ENCODE peak calls at places on chromosomes 7 and 10, in six cellular contexts. One of them, this sample, is unnamed.

GRCh38 chr7:33050425-33051318 is 11.9 kb downstream of the NT5C3A start:
- DNase-seq in mesendoderm: peak
- DNase-seq in IMR-90: peak
- DNase-seq in H9: no peak
- DNase-seq in trophoblast cell: peak
- DNase-seq in mesenchymal stem cell: peak
- DNase-seq in this sample: no peak

GRCh38 chr10:84214612-84215235 is 10.6 kb downstream of the LRIT2 start:
- DNase-seq in mesendoderm: peak
- DNase-seq in IMR-90: no peak
- DNase-seq in H9: peak
- DNase-seq in trophoblast cell: peak
- DNase-seq in mesenchymal stem cell: no peak
- DNase-seq in this sample: no peak

GRCh38 chr10:33122014-33122788 is 164.2 kb upstream of the ITGB1 start:
- DNase-seq in mesendoderm: no peak
- DNase-seq in IMR-90: peak
- DNase-seq in H9: no peak
- DNase-seq in trophoblast cell: no peak
- DNase-seq in mesenchymal stem cell: no peak
- DNase-seq in this sample: no peak

GRCh38 chr7:143494622-143495021 is 16.9 kb downstream of the TAS2R41 start:
- DNase-seq in mesendoderm: peak
- DNase-seq in IMR-90: peak
- DNase-seq in H9: no peak
- DNase-seq in trophoblast cell: peak
- DNase-seq in mesenchymal stem cell: no peak
- DNase-seq in this sample: no peak

GRCh38 chr7:91519241-91520200 is 255.3 kb downstream of the FZD1 start:
- DNase-seq in mesendoderm: no peak
- DNase-seq in IMR-90: no peak
- DNase-seq in H9: no peak
- DNase-seq in trophoblast cell: no peak
- DNase-seq in mesenchymal stem cell: no peak
- DNase-seq in this sample: peak

GRCh38 chr7:122887198-122887597 is 938 bp upstream of the CADPS2 start:
- DNase-seq in mesendoderm: peak
- DNase-seq in IMR-90: peak
- DNase-seq in H9: peak
- DNase-seq in trophoblast cell: peak
- DNase-seq in mesenchymal stem cell: peak
- DNase-seq in this sample: peak

GRCh38 chr10:7872041-7872442 is 53.7 kb downstream of the TAF3 start:
- DNase-seq in mesendoderm: peak
- DNase-seq in IMR-90: peak
- DNase-seq in H9: no peak
- DNase-seq in trophoblast cell: peak
- DNase-seq in mesenchymal stem cell: peak
- DNase-seq in this sample: peak

GRCh38 chr7:24948739-24949138 is 31.2 kb downstream of the OSBPL3 start:
- DNase-seq in mesendoderm: no peak
- DNase-seq in IMR-90: no peak
- DNase-seq in H9: no peak
- DNase-seq in trophoblast cell: no peak
- DNase-seq in mesenchymal stem cell: peak
- DNase-seq in this sample: no peak

GRCh38 chr10:14366760-14367159 is 36.0 kb upstream of the FRMD4A start:
- DNase-seq in mesendoderm: no peak
- DNase-seq in IMR-90: no peak
- DNase-seq in H9: no peak
- DNase-seq in trophoblast cell: no peak
- DNase-seq in mesenchymal stem cell: no peak
- DNase-seq in this sample: no peak

GRCh38 chr10:67926956-67927355 is 42.5 kb downstream of the SIRT1 start:
- DNase-seq in mesendoderm: no peak
- DNase-seq in IMR-90: peak
- DNase-seq in H9: no peak
- DNase-seq in trophoblast cell: no peak
- DNase-seq in mesenchymal stem cell: no peak
- DNase-seq in this sample: no peak

GRCh38 chr10:103470755-103471653 is 8.0 kb downstream of the CALHM3 start:
- DNase-seq in mesendoderm: peak
- DNase-seq in IMR-90: no peak
- DNase-seq in H9: peak
- DNase-seq in trophoblast cell: no peak
- DNase-seq in mesenchymal stem cell: no peak
- DNase-seq in this sample: no peak

GRCh38 chr10:12960431-12960898 is 41.0 kb downstream of the CCDC3 start:
- DNase-seq in mesendoderm: no peak
- DNase-seq in IMR-90: peak
- DNase-seq in H9: no peak
- DNase-seq in trophoblast cell: no peak
- DNase-seq in mesenchymal stem cell: peak
- DNase-seq in this sample: no peak

GRCh38 chr7:5634107-5634950 is 147.1 kb downstream of the RNF216 start:
- DNase-seq in mesendoderm: peak
- DNase-seq in IMR-90: peak
- DNase-seq in H9: peak
- DNase-seq in trophoblast cell: no peak
- DNase-seq in mesenchymal stem cell: peak
- DNase-seq in this sample: no peak

GRCh38 chr10:4249841-4250496 is 465.0 kb upstream of the KLF6 start:
- DNase-seq in mesendoderm: no peak
- DNase-seq in IMR-90: no peak
- DNase-seq in H9: no peak
- DNase-seq in trophoblast cell: no peak
- DNase-seq in mesenchymal stem cell: no peak
- DNase-seq in this sample: no peak

GRCh38 chr10:58412502-58412961 is 27.3 kb downstream of the TFAM start:
- DNase-seq in mesendoderm: peak
- DNase-seq in IMR-90: peak
- DNase-seq in H9: peak
- DNase-seq in trophoblast cell: peak
- DNase-seq in mesenchymal stem cell: peak
- DNase-seq in this sample: no peak

GRCh38 chr10:1454964-1455363 is 282.4 kb downstream of the ADARB2 start:
- DNase-seq in mesendoderm: no peak
- DNase-seq in IMR-90: no peak
- DNase-seq in H9: no peak
- DNase-seq in trophoblast cell: no peak
- DNase-seq in mesenchymal stem cell: no peak
- DNase-seq in this sample: no peak

GRCh38 chr7:73833251-73833919 is 2.6 kb downstream of the CLDN4 start:
- DNase-seq in mesendoderm: peak
- DNase-seq in IMR-90: no peak
- DNase-seq in H9: peak
- DNase-seq in trophoblast cell: peak
- DNase-seq in mesenchymal stem cell: peak
- DNase-seq in this sample: no peak

GRCh38 chr7:37408885-37409248 is 39.8 kb downstream of the ELMO1 start:
- DNase-seq in mesendoderm: no peak
- DNase-seq in IMR-90: no peak
- DNase-seq in H9: no peak
- DNase-seq in trophoblast cell: no peak
- DNase-seq in mesenchymal stem cell: no peak
- DNase-seq in this sample: no peak

GRCh38 chr10:49633327-49634045 is 19.6 kb downstream of the CHAT start:
- DNase-seq in mesendoderm: no peak
- DNase-seq in IMR-90: no peak
- DNase-seq in H9: no peak
- DNase-seq in trophoblast cell: no peak
- DNase-seq in mesenchymal stem cell: peak
- DNase-seq in this sample: no peak

GRCh38 chr10:11297136-11297535 is 279.5 kb downstream of the CELF2 start:
- DNase-seq in mesendoderm: no peak
- DNase-seq in IMR-90: no peak
- DNase-seq in H9: no peak
- DNase-seq in trophoblast cell: no peak
- DNase-seq in mesenchymal stem cell: no peak
- DNase-seq in this sample: no peak

GRCh38 chr7:68559518-68559917 is 1038.8 kb upstream of the AUTS2 start:
- DNase-seq in mesendoderm: no peak
- DNase-seq in IMR-90: no peak
- DNase-seq in H9: no peak
- DNase-seq in trophoblast cell: no peak
- DNase-seq in mesenchymal stem cell: no peak
- DNase-seq in this sample: no peak

GRCh38 chr10:31124852-31125251 is 93.2 kb upstream of the ZNF438 start:
- DNase-seq in mesendoderm: no peak
- DNase-seq in IMR-90: no peak
- DNase-seq in H9: no peak
- DNase-seq in trophoblast cell: peak
- DNase-seq in mesenchymal stem cell: no peak
- DNase-seq in this sample: no peak

GRCh38 chr10:31808258-31809218 is 120.1 kb downstream of the ARHGAP12 start:
- DNase-seq in mesendoderm: peak
- DNase-seq in IMR-90: peak
- DNase-seq in H9: no peak
- DNase-seq in trophoblast cell: peak
- DNase-seq in mesenchymal stem cell: peak
- DNase-seq in this sample: peak

GRCh38 chr7:28016297-28016696 is 164.3 kb downstream of the JAZF1 start:
- DNase-seq in mesendoderm: no peak
- DNase-seq in IMR-90: no peak
- DNase-seq in H9: no peak
- DNase-seq in trophoblast cell: no peak
- DNase-seq in mesenchymal stem cell: no peak
- DNase-seq in this sample: no peak

GRCh38 chr7:80883188-80884025 is 35.4 kb downstream of the SEMA3C start:
- DNase-seq in mesendoderm: peak
- DNase-seq in IMR-90: peak
- DNase-seq in H9: no peak
- DNase-seq in trophoblast cell: peak
- DNase-seq in mesenchymal stem cell: peak
- DNase-seq in this sample: no peak

GRCh38 chr7:79298145-79298760 is 155.2 kb downstream of the MAGI2 start:
- DNase-seq in mesendoderm: peak
- DNase-seq in IMR-90: peak
- DNase-seq in H9: no peak
- DNase-seq in trophoblast cell: peak
- DNase-seq in mesenchymal stem cell: peak
- DNase-seq in this sample: peak

GRCh38 chr7:2815523-2816240 is 28.4 kb downstream of the GNA12 start:
- DNase-seq in mesendoderm: no peak
- DNase-seq in IMR-90: no peak
- DNase-seq in H9: no peak
- DNase-seq in trophoblast cell: no peak
- DNase-seq in mesenchymal stem cell: no peak
- DNase-seq in this sample: no peak
- H3K18ac ChIP-seq in mesendoderm: no peak
- H3K18ac ChIP-seq in IMR-90: no peak
- H3K18ac ChIP-seq in H9: peak
- H3K18ac ChIP-seq in trophoblast cell: peak
- H3K18ac ChIP-seq in mesenchymal stem cell: peak
- H3K18ac ChIP-seq in this sample: peak

GRCh38 chr10:88979153-88979562 is 11.4 kb upstream of the FAS start:
- DNase-seq in mesendoderm: peak
- DNase-seq in IMR-90: peak
- DNase-seq in H9: no peak
- DNase-seq in trophoblast cell: no peak
- DNase-seq in mesenchymal stem cell: peak
- DNase-seq in this sample: no peak
- H3K18ac ChIP-seq in mesendoderm: no peak
- H3K18ac ChIP-seq in IMR-90: no peak
- H3K18ac ChIP-seq in H9: no peak
- H3K18ac ChIP-seq in trophoblast cell: no peak
- H3K18ac ChIP-seq in mesenchymal stem cell: no peak
- H3K18ac ChIP-seq in this sample: no peak

DNA sequence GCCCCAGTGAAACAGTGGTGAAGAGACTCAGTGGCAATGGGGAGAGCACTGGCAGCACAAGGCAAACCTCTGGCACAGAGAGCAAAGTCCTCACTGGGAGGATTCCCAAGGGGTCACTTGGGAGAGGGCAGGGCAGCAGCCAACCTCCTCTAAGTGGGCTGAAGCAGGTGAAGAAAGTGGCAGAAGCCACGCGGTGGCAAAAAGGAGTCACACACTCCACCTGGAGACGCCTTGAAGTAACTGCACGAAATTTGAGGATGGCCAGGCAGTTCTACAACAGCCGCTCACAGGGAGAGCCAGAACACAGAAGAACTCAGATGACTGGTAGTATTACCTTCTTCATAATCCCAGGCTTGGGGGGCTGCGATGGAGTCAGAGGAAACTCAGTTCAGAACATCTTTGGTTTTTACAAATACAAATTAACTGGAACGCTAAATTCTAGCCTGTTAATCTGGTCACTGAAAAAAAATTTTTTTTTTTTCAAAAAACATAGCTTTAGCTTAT is 603 bp upstream of the IL6 start:
- DNase-seq in mesendoderm: peak
- DNase-seq in IMR-90: peak
- DNase-seq in H9: peak
- DNase-seq in trophoblast cell: peak
- DNase-seq in mesenchymal stem cell: peak
- DNase-seq in this sample: peak
- H3K18ac ChIP-seq in mesendoderm: peak
- H3K18ac ChIP-seq in IMR-90: peak
- H3K18ac ChIP-seq in H9: peak
- H3K18ac ChIP-seq in trophoblast cell: peak
- H3K18ac ChIP-seq in mesenchymal stem cell: peak
- H3K18ac ChIP-seq in this sample: peak

GRCh38 chr10:131825150-131825907 is 75.5 kb upstream of the PPP2R2D start:
- DNase-seq in mesendoderm: peak
- DNase-seq in IMR-90: no peak
- DNase-seq in H9: peak
- DNase-seq in trophoblast cell: peak
- DNase-seq in mesenchymal stem cell: no peak
- DNase-seq in this sample: no peak
- H3K18ac ChIP-seq in mesendoderm: no peak
- H3K18ac ChIP-seq in IMR-90: no peak
- H3K18ac ChIP-seq in H9: no peak
- H3K18ac ChIP-seq in trophoblast cell: no peak
- H3K18ac ChIP-seq in mesenchymal stem cell: no peak
- H3K18ac ChIP-seq in this sample: peak

This sample was measured in neuronal stem cell.